ENCODE peak calls at places on chromosomes 16 and 17, in five cellular contexts. K is PC-9, N is GM13977, H is left ventricle myocardium inferior, X is HAP-1. O is an unnamed sample.

GRCh38 chr17:17503566-17504130 is 7.5 kb upstream of the RASD1 start:
- DNase-seq in K (no peak), N (no peak), H (peak; percentile 24), X (no peak), O (no peak)

GRCh38 chr17:6752068-6752909 is 3.6 kb upstream of the XAF1 start:
- DNase-seq in K (peak; percentile 32), N (no peak), H (no peak), X (no peak), O (no peak)

GRCh38 chr16:89618114-89618999 is 4.9 kb downstream of the DPEP1 start:
- DNase-seq in K (no peak), N (no peak), H (no peak), X (no peak), O (no peak)

GRCh38 chr16:11966173-11966572 is 1.2 kb downstream of the TNFRSF17 start:
- DNase-seq in K (no peak), N (peak; percentile 45), H (no peak), X (no peak), O (peak; percentile 77)

GRCh38 chr16:30969246-30969842 is 11.8 kb downstream of the SETD1A start:
- DNase-seq in K (no peak), N (no peak), H (no peak), X (no peak), O (no peak)

GRCh38 chr17:80141463-80142165 is 5.3 kb downstream of the EIF4A3 start:
- DNase-seq in K (no peak), N (no peak), H (no peak), X (no peak), O (no peak)

GRCh38 chr17:35816723-35817122 is 7.4 kb downstream of the TAF15 start:
- DNase-seq in K (no peak), N (no peak), H (no peak), X (no peak), O (no peak)

GRCh38 chr17:17495448-17496188 is 577 bp downstream of the RASD1 start:
- DNase-seq in K (no peak), N (peak; percentile 68), H (no peak), X (no peak), O (peak; percentile 30)

GRCh38 chr17:55576237-55576998 is 65.2 kb upstream of the SMIM36 start:
- DNase-seq in K (no peak), N (no peak), H (no peak), X (no peak), O (peak; percentile 24)

GRCh38 chr16:69069504-69069903 is 35.9 kb upstream of the HAS3 start:
- DNase-seq in K (no peak), N (no peak), H (no peak), X (no peak), O (no peak)

GRCh38 chr17:28416703-28417311 is 10.8 kb upstream of the SLC46A1 start:
- DNase-seq in K (peak; percentile 55), N (peak; percentile 69), H (no peak), X (peak; percentile 79), O (peak; percentile 79)

GRCh38 chr16:13453938-13454553 is 465.9 kb upstream of the ERCC4 start:
- DNase-seq in K (peak; percentile 56), N (peak; percentile 34), H (no peak), X (no peak), O (peak; percentile 63)

GRCh38 chr16:75244844-75245758 is 6.3 kb downstream of the BCAR1 start:
- DNase-seq in K (peak; percentile 96), N (peak; percentile 70), H (peak; percentile 84), X (no peak), O (peak; percentile 43)

GRCh38 chr17:58329808-58330543 is 1.4 kb upstream of the TSPOAP1 start:
- DNase-seq in K (no peak), N (no peak), H (no peak), X (no peak), O (peak; percentile 95)

GRCh38 chr16:58458634-58459343 is 41.2 kb upstream of the NDRG4 start:
- DNase-seq in K (no peak), N (no peak), H (no peak), X (no peak), O (no peak)

GRCh38 chr16:54027126-54027922 is 259.3 kb downstream of the IRX3 start:
- DNase-seq in K (peak; percentile 66), N (no peak), H (no peak), X (no peak), O (no peak)

GRCh38 chr17:81976332-81977210 is 858 bp upstream of the ASPSCR1 start:
- DNase-seq in K (no peak), N (no peak), H (no peak), X (no peak), O (peak; percentile 42)

GRCh38 chr17:65634533-65634932 is 73.1 kb upstream of the AXIN2 start:
- DNase-seq in K (no peak), N (no peak), H (no peak), X (no peak), O (no peak)

GRCh38 chr17:64315032-64315490 is 52.0 kb upstream of the TEX2 start:
- DNase-seq in K (no peak), N (no peak), H (peak; percentile 93), X (no peak), O (no peak)

GRCh38 chr17:40099627-40100418 is 566 bp downstream of the NR1D1 start:
- DNase-seq in K (no peak), N (no peak), H (no peak), X (no peak), O (no peak)

O was measured in GM12865.